ENCODE peak calls at places on chromosomes 16 and 17, in four cellular contexts. One of them, this sample, is unnamed.
A peak's percentile ranks its signal among the peaks of the same experiment; 100 is the strongest.

GRCh38 chr17:45719335-45720071 is 64.6 kb upstream of the CRHR1 start:
- DNase-seq in HCT116: peak; percentile 64
- DNase-seq in transverse colon: no peak
- DNase-seq in A549: peak; percentile 82
- DNase-seq in this sample: peak; percentile 13

GRCh38 chr16:68396481-68396880 is 51.8 kb downstream of the SMPD3 start:
- DNase-seq in HCT116: peak; percentile 44
- DNase-seq in transverse colon: peak; percentile 69
- DNase-seq in A549: peak; percentile 32
- DNase-seq in this sample: peak; percentile 50

GRCh38 chr16:53281859-53282258 is 152.4 kb upstream of the RBL2 start:
- DNase-seq in HCT116: no peak
- DNase-seq in transverse colon: no peak
- DNase-seq in A549: no peak
- DNase-seq in this sample: no peak

GRCh38 chr16:15891508-15891907 is 3.1 kb upstream of the CEP20 start:
- DNase-seq in HCT116: no peak
- DNase-seq in transverse colon: no peak
- DNase-seq in A549: no peak
- DNase-seq in this sample: no peak

GRCh38 chr16:11402051-11402744 is 56.9 kb downstream of the RMI2 start:
- DNase-seq in HCT116: no peak
- DNase-seq in transverse colon: no peak
- DNase-seq in A549: no peak
- DNase-seq in this sample: peak; percentile 34

GRCh38 chr16:56525154-56525720 is 5.4 kb upstream of the BBS2 start:
- DNase-seq in HCT116: no peak
- DNase-seq in transverse colon: no peak
- DNase-seq in A549: no peak
- DNase-seq in this sample: no peak

GRCh38 chr17:16942141-16943031 is 29.5 kb downstream of the TNFRSF13B start:
- DNase-seq in HCT116: no peak
- DNase-seq in transverse colon: no peak
- DNase-seq in A549: no peak
- DNase-seq in this sample: no peak

GRCh38 chr17:836154-836553 is 54.0 kb downstream of the MRM3 start:
- DNase-seq in HCT116: no peak
- DNase-seq in transverse colon: no peak
- DNase-seq in A549: no peak
- DNase-seq in this sample: no peak

GRCh38 chr16:23398987-23399805 is 53.8 kb downstream of the COG7 start:
- DNase-seq in HCT116: no peak
- DNase-seq in transverse colon: no peak
- DNase-seq in A549: no peak
- DNase-seq in this sample: peak; percentile 29

DNA sequence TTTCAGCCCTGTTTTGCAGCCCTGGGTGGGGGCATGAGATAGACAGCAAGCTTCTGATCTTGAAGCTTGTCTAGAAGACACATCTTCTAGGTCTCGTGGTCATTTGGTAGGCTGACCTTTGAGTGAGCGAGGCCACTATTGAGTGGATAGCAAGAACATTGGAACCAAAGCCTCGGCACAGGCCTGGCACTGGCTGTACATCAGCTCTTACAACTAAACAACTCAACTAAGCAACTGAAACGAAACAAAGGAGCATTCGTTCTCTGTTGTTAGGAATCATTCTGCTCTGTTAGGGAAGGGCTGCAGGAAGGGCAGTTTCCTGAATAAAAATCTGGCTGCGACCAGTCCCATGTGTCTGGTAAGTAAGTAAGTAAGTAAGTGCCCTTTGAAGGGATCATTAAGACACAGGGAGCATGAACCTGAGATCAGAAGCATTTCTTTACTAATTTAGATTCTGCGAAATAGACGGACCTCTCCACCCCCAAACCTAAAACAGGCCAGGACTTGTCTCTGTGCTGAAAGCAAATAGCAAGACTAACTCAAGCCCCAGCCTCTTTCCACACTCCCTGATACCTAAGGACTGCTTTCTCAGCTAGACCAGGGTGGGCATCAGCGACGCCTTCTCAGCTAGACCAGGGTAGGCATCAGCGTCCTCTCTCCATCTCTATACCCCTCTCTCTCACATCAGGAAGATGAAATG is 22.7 kb downstream of the CYB561 start:
- DNase-seq in HCT116: no peak
- DNase-seq in transverse colon: no peak
- DNase-seq in A549: no peak
- DNase-seq in this sample: no peak
- H3K27ac ChIP-seq in HCT116: no peak overlapping the region
- H3K27ac ChIP-seq in transverse colon: no peak overlapping the region
- H3K27ac ChIP-seq in A549: no peak overlapping the region
- H3K27ac ChIP-seq in this sample: no peak overlapping the region

DNA sequence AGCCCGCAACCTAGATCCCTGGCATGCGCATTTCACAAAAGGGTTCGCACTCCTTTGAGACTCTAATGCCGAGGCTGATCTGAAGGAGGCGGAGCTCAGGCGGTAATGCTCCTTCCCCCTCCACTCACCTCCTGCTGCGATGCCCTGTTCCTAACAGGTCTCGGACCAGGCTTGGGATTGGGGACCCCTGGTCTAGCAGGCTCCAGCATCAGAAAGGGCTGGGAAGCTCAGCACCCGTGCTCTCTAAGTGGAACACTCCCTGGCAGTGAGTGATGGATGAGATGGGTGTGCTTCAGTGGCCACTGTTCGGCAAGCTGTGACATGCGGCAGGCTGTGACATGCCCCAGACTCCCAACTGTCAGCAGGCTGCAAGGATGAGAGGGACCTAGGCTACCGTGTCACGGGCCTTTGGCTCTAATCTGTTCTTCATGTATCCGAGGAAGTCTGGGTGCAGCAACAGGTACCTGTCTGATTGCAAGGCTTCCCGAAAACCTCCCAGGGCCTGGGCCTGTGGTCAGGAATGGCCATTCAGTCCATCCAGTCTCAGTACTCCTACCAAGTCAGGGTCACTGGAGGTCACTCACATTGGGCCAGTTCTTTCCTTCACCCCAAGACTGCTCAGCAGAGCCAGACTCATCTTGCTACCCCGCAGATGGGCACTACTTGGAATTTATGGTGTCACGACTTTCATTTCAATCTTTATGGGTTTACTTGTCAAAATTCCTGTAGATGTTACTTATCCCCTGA is 1.3 kb upstream of the ST6GALNAC2 start:
- DNase-seq in HCT116: no peak
- DNase-seq in transverse colon: no peak
- DNase-seq in A549: no peak
- DNase-seq in this sample: peak; percentile 59
- H3K4me3 ChIP-seq in HCT116: no peak overlapping the region
- H3K4me3 ChIP-seq in transverse colon: no peak overlapping the region
- H3K4me3 ChIP-seq in A549: no peak overlapping the region
- H3K4me3 ChIP-seq in this sample: peak overlapping the region; percentile 44

GRCh38 chr17:7445011-7445927 is at the start of gene CHRNB1:
- DNase-seq in HCT116: peak; percentile 52
- DNase-seq in transverse colon: peak; percentile 91
- DNase-seq in A549: peak; percentile 71
- DNase-seq in this sample: no peak
- TF ChIP-seq POLR2A in HCT116: no peak
- TF ChIP-seq POLR2A in transverse colon: no peak
- TF ChIP-seq POLR2A in A549: no peak
- TF ChIP-seq POLR2A in this sample: no peak

DNA sequence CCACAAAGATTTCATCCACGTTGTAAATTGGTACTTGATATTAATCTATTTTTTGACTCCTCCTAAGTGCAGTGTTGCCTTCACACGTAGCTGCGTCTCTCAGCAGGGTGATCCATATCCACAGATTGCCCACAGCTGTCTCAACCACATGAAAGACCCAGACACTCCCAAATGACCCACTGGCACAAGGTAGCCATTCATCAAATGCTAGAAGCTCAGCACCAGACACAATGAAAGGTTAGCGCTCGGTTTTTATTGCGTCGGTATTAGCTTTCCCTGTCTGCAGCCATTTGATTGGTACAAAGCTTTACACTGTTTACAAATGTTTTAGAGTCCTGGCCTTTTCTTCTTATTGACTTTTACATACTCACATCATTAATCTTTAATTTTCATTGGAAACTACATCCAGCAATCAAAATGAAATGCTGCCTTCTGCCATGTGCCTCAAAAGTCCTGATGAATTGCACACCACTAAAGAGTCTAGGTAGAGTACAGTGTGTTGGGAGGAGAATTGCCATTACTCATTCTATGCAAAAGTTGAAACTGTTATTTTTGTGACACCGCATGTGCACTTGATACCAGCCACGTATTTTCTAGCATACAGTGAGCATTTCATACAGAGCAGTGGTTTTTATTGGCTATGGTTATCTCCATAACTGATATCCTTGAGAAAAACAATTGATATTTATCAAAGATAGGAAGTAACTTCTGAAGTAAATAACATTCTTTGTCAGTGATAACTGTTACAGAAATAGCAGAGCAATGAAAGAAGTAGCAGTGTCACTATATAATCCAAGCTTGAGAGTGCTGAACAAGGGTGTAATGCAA is 127.3 kb upstream of the NUDT7 start:
- DNase-seq in HCT116: no peak
- DNase-seq in transverse colon: no peak
- DNase-seq in A549: no peak
- DNase-seq in this sample: no peak
- H3K27ac ChIP-seq in HCT116: no peak overlapping the region
- H3K27ac ChIP-seq in transverse colon: no peak overlapping the region
- H3K27ac ChIP-seq in A549: no peak overlapping the region
- H3K27ac ChIP-seq in this sample: no peak overlapping the region

GRCh38 chr17:42227849-42228696 is 33.8 kb upstream of the GHDC start:
- DNase-seq in HCT116: no peak
- DNase-seq in transverse colon: no peak
- DNase-seq in A549: no peak
- DNase-seq in this sample: no peak
- H3K4me3 ChIP-seq in HCT116: no peak overlapping the region
- H3K4me3 ChIP-seq in transverse colon: no peak overlapping the region
- H3K4me3 ChIP-seq in A549: no peak overlapping the region
- H3K4me3 ChIP-seq in this sample: no peak overlapping the region

GRCh38 chr16:30997000-30997886 is 12.2 kb downstream of the HSD3B7 start:
- DNase-seq in HCT116: peak; percentile 43
- DNase-seq in transverse colon: peak; percentile 87
- DNase-seq in A549: peak; percentile 93
- DNase-seq in this sample: peak; percentile 68

GRCh38 chr16:30998852-30999761 is 11.3 kb downstream of the STX1B start:
- DNase-seq in HCT116: no peak
- DNase-seq in transverse colon: no peak
- DNase-seq in A549: no peak
- DNase-seq in this sample: no peak

GRCh38 chr16:30997887-30998711 is 12.3 kb downstream of the STX1B start:
- DNase-seq in HCT116: peak; percentile 21
- DNase-seq in transverse colon: no peak
- DNase-seq in A549: peak; percentile 89
- DNase-seq in this sample: no peak

GRCh38 chr16:30995927-30996323 is 10.9 kb downstream of the HSD3B7 start:
- DNase-seq in HCT116: no peak
- DNase-seq in transverse colon: no peak
- DNase-seq in A549: no peak
- DNase-seq in this sample: no peak

DNA sequence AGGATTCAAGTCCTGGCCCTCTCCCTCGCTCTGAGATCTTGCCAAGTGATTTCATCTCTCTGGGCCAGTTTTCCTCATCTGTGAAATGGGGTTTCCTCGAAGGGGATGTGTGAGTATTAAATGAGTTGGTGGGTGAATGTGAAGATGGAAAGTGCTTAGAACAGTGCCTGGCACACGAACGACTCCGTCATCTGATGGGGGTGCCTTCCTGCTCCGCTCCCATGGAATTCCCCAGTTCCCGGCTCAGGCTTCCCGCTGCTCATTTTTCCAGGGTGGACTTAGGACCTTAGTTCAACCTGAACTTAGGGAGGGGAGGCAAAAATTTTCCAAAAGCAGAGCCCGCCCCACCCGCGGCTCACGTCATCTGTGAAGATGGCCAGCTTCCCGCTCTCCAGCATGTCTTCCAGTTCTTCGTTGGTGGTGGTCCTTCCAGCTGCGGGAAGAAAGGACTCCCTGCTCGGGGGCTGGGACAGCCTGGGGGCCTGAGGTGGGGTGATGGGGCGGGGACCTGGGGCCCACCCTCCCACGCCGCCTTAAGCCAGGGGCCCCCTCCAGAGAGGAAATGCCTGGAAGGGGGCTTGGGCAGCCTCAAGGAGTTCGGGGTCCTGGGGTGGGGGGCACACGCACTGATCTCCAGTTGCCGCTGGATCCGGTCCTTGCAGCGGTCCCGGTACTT is 11.5 kb downstream of the HSD3B7 start:
- DNase-seq in HCT116: no peak
- DNase-seq in transverse colon: peak; percentile 51
- DNase-seq in A549: peak; percentile 68
- DNase-seq in this sample: no peak
- TF ChIP-seq POLR2A in HCT116: no peak
- TF ChIP-seq POLR2A in transverse colon: no peak
- TF ChIP-seq POLR2A in A549: no peak
- TF ChIP-seq POLR2A in this sample: no peak

This sample was measured in prostate gland.